ENCODE peak calls at places on chromosomes 2 and 18, in four cellular contexts. N is GM12878, F is K562, R is GM12891. Z is an unnamed sample.

GRCh38 chr2:188050716-188051115 is 241.0 kb upstream of the GULP1 start:
- DNase-seq in N (no peak), R (no peak), F (no peak), Z (no peak)

GRCh38 chr2:106098081-106098480 is 96.0 kb downstream of the UXS1 start:
- DNase-seq in R (no peak), N (no peak), F (peak), Z (no peak)

GRCh38 chr2:25043241-25043867 is 1.5 kb downstream of the EFR3B start:
- DNase-seq in N (no peak), F (no peak), R (peak), Z (no peak)

GRCh38 chr2:142973822-142974207 is 96.4 kb downstream of the KYNU start:
- DNase-seq in F (no peak), R (no peak), N (no peak), Z (no peak)

GRCh38 chr2:209960676-209961630 is 41.5 kb upstream of the RPE start:
- DNase-seq in N (no peak), F (peak), R (peak), Z (no peak)

GRCh38 chr2:194545978-194546377 is 1111.0 kb upstream of the SLC39A10 start:
- DNase-seq in F (no peak), N (no peak), R (no peak), Z (no peak)

GRCh38 chr2:240974771-240975572 is 23.4 kb upstream of the SNED1 start:
- DNase-seq in N (no peak), R (no peak), F (no peak), Z (no peak)

GRCh38 chr2:24722141-24722790 is 70.9 kb downstream of the PTRHD1 start:
- DNase-seq in R (no peak), N (no peak), F (no peak), Z (no peak)

GRCh38 chr2:129135017-129135416 is 816.3 kb upstream of the HS6ST1 start:
- DNase-seq in N (no peak), R (no peak), F (no peak), Z (peak)

GRCh38 chr2:54572262-54572635 is 116.1 kb downstream of the SPTBN1 start:
- DNase-seq in R (no peak), N (no peak), F (no peak), Z (no peak)

GRCh38 chr18:79802298-79802697 is 4.6 kb downstream of the KCNG2 start:
- DNase-seq in F (no peak), N (no peak), R (no peak), Z (no peak)

GRCh38 chr2:36480028-36480427 is 117.9 kb downstream of the FEZ2 start:
- DNase-seq in N (no peak), R (no peak), F (no peak), Z (no peak)

GRCh38 chr2:189179607-189179979 is at the start of gene COL5A2:
- DNase-seq in N (no peak), R (no peak), F (no peak), Z (no peak)

GRCh38 chr18:51066273-51066672 is 36.3 kb downstream of the SMAD4 start:
- DNase-seq in F (no peak), R (no peak), N (no peak), Z (no peak)

GRCh38 chr2:26993768-26994167 is 23.3 kb downstream of the MAPRE3 start:
- DNase-seq in R (no peak), N (no peak), F (no peak), Z (no peak)

GRCh38 chr2:26558271-26559043 is 80.5 kb upstream of the OTOF start:
- DNase-seq in R (no peak), N (no peak), F (no peak), Z (no peak)

DNA sequence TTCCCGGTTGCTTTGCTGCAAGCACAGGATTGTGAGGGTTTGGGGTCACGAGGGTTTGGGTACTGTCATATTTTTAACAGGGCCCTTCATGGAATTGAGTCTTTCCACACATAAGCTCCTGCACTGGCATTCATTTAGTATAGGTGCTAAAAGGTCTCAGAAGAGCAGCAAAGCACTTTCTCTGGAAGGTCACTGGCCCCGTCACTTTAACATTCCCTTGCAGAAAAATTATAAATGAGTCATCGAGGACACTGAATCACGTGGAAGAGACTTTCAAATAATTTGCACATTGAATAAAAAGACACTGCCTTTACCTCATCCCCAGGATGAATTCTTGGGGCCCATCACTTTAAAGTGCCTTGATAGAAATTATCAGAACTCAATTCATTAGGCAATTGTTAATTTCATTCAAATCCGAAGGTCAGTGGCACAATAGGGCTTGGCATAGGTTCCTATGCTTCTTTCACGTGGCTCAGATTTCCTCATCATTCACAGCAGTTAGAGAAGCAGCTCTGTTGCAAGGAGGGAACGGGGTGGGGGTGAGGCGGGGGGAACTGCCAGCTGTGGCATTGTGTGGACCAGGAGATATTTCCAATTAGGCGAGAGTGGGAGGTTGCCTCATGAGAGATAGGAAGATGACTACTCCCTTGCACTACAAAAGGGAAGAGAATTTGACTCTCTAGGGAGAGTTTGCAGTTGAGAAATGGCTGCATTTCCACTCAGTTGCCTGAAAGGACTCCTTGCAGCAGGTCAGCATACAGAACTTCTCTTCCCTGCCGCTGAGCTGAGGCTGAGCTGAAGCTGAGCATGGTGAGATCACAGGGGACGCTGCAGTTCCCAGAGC is 86.4 kb upstream of the NPAS2 start:
- DNase-seq in R (no peak), F (no peak), N (no peak), Z (peak)
- TF ChIP-seq SPI1 in R (no peak), F (no peak), N (no peak), Z (peak)

GRCh38 chr2:238015705-238016104 is 45.1 kb upstream of the SCLY start:
- DNase-seq in N (no peak), F (no peak), R (no peak), Z (no peak)
- TF ChIP-seq SPI1 in N (no peak), F (no peak), R (no peak), Z (no peak)

GRCh38 chr2:40034198-40034597 is 255.1 kb upstream of the THUMPD2 start:
- DNase-seq in R (no peak), F (no peak), N (no peak), Z (no peak)
- TF ChIP-seq SPI1 in R (no peak), F (no peak), N (no peak), Z (no peak)

GRCh38 chr2:45409677-45410076 is 201.4 kb downstream of the SRBD1 start:
- DNase-seq in R (no peak), F (no peak), N (no peak), Z (no peak)

GRCh38 chr2:45403036-45403435 is 208.0 kb downstream of the SRBD1 start:
- DNase-seq in N (no peak), F (no peak), R (no peak), Z (no peak)

GRCh38 chr2:45399040-45399784 is 211.9 kb downstream of the SRBD1 start:
- DNase-seq in N (no peak), R (no peak), F (no peak), Z (no peak)

GRCh38 chr2:45406626-45407025 is 204.4 kb downstream of the SRBD1 start:
- DNase-seq in N (no peak), R (no peak), F (no peak), Z (no peak)

GRCh38 chr2:45404807-45405297 is 206.2 kb downstream of the SRBD1 start:
- DNase-seq in N (no peak), R (no peak), F (no peak), Z (no peak)
- TF ChIP-seq SPI1 in N (no peak), R (no peak), F (no peak), Z (no peak)

GRCh38 chr18:59379772-59380530 is 20.9 kb upstream of the LMAN1 start:
- DNase-seq in R (no peak), N (no peak), F (no peak), Z (no peak)
- TF ChIP-seq SPI1 in R (no peak), N (no peak), F (no peak), Z (no peak)

DNA sequence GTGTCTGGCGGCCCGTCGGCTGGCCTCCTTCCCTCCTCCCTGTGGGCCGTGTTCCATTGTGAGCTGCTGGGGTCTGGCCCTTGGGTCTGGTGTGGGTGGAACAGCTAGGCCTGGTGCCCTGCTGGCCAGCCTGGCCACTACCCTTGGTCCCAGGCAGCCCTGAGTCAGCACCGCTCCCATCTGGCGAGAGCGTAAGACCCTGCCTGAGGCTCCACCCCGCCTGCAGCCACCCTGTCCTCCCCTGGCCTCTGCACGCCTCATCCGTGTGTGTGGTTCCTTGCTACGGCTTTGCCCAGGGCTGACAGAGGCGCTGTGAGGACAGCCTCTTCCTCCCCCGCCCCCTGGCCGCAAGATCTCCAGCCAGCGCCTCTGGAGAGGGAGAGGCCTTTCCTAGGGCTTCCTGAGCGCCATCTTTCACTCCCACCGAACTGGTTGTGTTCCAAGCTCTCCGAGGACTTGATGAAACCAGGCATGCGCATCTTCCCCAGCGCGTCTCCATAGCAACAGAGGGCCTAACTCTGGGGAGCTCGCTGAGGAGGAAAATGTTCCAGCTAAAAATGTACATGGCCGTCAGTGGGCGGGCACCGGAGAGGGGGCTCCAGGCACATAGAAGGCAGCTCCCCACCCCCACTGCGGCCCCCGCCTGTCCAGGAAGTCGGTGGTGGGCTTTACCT is 83.0 kb downstream of the STPG4 start:
- DNase-seq in N (no peak), F (no peak), R (no peak), Z (peak)
- TF ChIP-seq SPI1 in N (no peak), F (no peak), R (no peak), Z (no peak)

DNA sequence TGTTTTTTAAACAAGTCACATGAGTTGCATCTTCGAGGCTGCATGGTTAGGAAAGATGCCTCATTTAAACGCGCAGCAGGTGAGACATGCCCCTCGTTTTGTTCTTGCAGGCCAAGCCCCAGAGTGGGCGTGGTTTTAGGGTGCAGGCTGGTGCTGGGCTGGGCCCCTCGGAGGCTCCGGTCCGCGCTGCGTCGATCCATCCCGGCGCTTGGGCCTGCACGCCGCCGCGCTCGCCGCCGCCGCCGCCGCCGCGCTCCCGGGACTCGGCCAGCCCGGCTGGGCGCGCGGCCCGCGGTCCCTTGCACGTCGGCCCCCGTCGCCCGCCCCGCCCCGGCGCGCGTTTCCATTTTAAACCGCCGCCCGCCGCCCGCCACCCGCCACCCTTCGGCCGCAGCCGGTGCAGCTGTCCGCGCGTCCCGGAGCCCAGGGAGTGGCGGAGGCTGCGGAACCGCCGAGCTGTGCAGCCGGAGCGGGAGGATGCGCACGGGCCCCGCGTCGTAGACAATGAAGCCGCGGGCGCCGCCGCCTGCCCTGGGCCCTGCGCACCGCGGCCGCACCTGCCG is 175.5 kb downstream of the AGAP1 start:
- DNase-seq in F (no peak), N (no peak), R (no peak), Z (no peak)
- TF ChIP-seq SPI1 in F (no peak), N (no peak), R (no peak), Z (no peak)

DNA sequence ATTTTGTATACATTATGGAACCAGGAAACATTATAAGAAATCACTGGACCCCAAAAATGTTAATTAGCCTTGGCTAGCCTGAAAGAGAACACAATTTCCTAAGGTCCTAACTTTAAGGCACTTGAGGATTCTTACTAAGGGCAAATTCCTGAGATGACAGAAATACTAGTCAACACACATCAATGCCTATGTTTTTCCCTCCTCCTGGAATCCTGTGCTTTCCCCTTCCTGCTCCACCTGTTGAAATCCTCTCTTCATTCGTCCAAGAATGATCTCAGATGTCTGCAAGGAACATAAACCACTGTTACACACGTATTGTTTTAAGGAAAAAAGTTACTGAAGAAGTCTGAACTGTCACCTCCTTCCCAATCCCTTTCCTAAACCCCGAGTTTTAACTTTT is 21.2 kb upstream of the DARS1 start:
- DNase-seq in N (no peak), R (no peak), F (no peak), Z (no peak)
- TF ChIP-seq SPI1 in N (no peak), R (no peak), F (no peak), Z (no peak)

GRCh38 chr2:611519-611918 is 65.7 kb downstream of the TMEM18 start:
- DNase-seq in F (no peak), R (no peak), N (no peak), Z (no peak)
- TF ChIP-seq SPI1 in F (no peak), R (no peak), N (no peak), Z (no peak)

Z was measured in HL-60.